ENCODE peak calls at places on chromosomes 2 and 18, in four cellular contexts. W is Peyer's patch, C is RWPE2, J is psoas muscle. L is an unnamed sample.

GRCh38 chr2:18519991-18520604 is 40.4 kb downstream of the RDH14 start:
- DNase-seq in J (no peak), C (no peak), W (no peak), L (no peak)

GRCh38 chr18:54928236-54928635 is 31.0 kb downstream of the CCDC68 start:
- DNase-seq in C (no peak), J (no peak), W (no peak), L (no peak)

GRCh38 chr2:47270421-47270820 is 115.3 kb upstream of the STPG4 start:
- DNase-seq in W (no peak), J (no peak), C (no peak), L (no peak)

GRCh38 chr2:31967790-31968189 is 43.0 kb downstream of the MEMO1 start:
- DNase-seq in J (no peak), W (no peak), C (no peak), L (no peak)

GRCh38 chr2:23385748-23386421 is 906 bp downstream of the KLHL29 start:
- DNase-seq in C (no peak), J (peak), W (no peak), L (no peak)

GRCh38 chr2:235749121-235749780 is 255.4 kb downstream of the AGAP1 start:
- DNase-seq in J (no peak), C (no peak), W (no peak), L (no peak)

GRCh38 chr2:235050992-235051351 is 99.2 kb downstream of the SH3BP4 start:
- DNase-seq in W (peak), J (peak), C (peak), L (peak)

GRCh38 chr2:100409461-100409860 is 8.0 kb downstream of the CHST10 start:
- DNase-seq in C (no peak), W (no peak), J (no peak), L (no peak)

GRCh38 chr2:58923869-58924268 is 682.7 kb upstream of the FANCL start:
- DNase-seq in C (no peak), W (no peak), J (no peak), L (no peak)

GRCh38 chr2:85503611-85504433 is 35.1 kb upstream of the MAT2A start:
- DNase-seq in J (peak), W (no peak), C (no peak), L (no peak)

DNA sequence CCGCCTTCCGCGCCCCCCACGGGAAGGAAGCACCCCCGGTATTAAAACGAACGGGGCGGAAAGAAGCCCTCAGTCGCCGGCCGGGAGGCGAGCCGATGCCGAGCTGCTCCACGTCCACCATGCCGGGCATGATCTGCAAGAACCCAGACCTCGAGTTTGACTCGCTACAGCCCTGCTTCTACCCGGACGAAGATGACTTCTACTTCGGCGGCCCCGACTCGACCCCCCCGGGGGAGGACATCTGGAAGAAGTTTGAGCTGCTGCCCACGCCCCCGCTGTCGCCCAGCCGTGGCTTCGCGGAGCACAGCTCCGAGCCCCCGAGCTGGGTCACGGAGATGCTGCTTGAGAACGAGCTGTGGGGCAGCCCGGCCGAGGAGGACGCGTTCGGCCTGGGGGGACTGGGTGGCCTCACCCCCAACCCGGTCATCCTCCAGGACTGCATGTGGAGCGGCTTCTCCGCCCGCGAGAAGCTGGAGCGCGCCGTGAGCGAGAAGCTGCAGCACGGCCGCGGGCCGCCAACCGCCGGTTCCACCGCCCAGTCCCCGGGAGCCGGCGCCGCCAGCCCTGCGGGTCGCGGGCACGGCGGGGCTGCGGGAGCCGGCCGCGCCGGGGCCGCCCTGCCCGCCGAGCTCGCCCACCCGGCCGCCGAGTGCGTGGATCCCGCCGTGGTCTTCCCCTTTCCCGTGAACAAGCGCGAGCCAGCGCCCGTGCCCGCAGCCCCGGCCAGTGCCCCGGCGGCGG is 1.8 kb downstream of the MYCN start:
- DNase-seq in W (no peak), J (no peak), C (no peak), L (no peak)
- H3K27ac ChIP-seq in W (no peak), J (no peak), C (no peak), L (no peak)

GRCh38 chr18:12326711-12327460 is 18.8 kb downstream of the TUBB6 start:
- DNase-seq in J (no peak), W (no peak), C (no peak), L (no peak)
- H3K27ac ChIP-seq in J (no peak), W (no peak), C (peak), L (no peak)

GRCh38 chr2:156430236-156430977 is 5.8 kb upstream of the GPD2 start:
- DNase-seq in J (no peak), C (no peak), W (no peak), L (no peak)
- H3K27ac ChIP-seq in J (peak), C (no peak), W (no peak), L (peak)

GRCh38 chr2:44959855-44960254 is 18.4 kb downstream of the SIX3 start:
- DNase-seq in C (no peak), W (no peak), J (no peak), L (no peak)
- H3K27ac ChIP-seq in C (peak), W (no peak), J (no peak), L (no peak)

GRCh38 chr2:237314198-237314597 is 99.8 kb downstream of the COL6A3 start:
- DNase-seq in C (no peak), J (no peak), W (no peak), L (no peak)
- H3K27ac ChIP-seq in C (no peak), J (peak), W (no peak), L (no peak)

L was measured in pancreas.